ENCODE peak calls at places on chromosomes 3 and 15, in six cellular contexts. B is iPS-NIHi11; P is CD8-positive, alpha-beta T cell; S is sciatic nerve; I is coronary artery; Y is activated T-cell treated with anti-CD3 and anti-CD28 coated beads for 1 hour. W is an unnamed sample.
A peak's percentile ranks its signal among the peaks of the same experiment; 100 is the strongest.

GRCh38 chr3:42906085-42906904 is at the start of gene ZNF662:
- DNase-seq in Y (peak; percentile 11), B (no peak), S (peak; percentile 75), P (peak; percentile 28), I (peak; percentile 78), W (peak; percentile 18)

GRCh38 chr15:88258021-88258641 is 1.6 kb upstream of the NTRK3 start:
- DNase-seq in P (no peak), B (peak; percentile 70), Y (no peak), S (peak; percentile 69), I (peak; percentile 91), W (no peak)

GRCh38 chr3:31406901-31407300 is 125.8 kb upstream of the STT3B start:
- DNase-seq in B (no peak), I (no peak), P (no peak), Y (no peak), S (no peak), W (no peak)

GRCh38 chr15:99981839-99982658 is 248.8 kb upstream of the LYSMD4 start:
- DNase-seq in Y (no peak), P (no peak), B (no peak), I (no peak), S (no peak), W (no peak)

GRCh38 chr3:160951677-160952487 is 153.3 kb downstream of the B3GALNT1 start:
- DNase-seq in I (no peak), Y (no peak), P (no peak), B (no peak), S (no peak), W (no peak)

GRCh38 chr3:184717608-184717995 is 5.7 kb upstream of the MAGEF1 start:
- DNase-seq in S (no peak), I (no peak), B (no peak), Y (no peak), P (no peak), W (no peak)

GRCh38 chr15:86063328-86064180 is 16.1 kb upstream of the AGBL1 start:
- DNase-seq in Y (no peak), S (no peak), I (no peak), P (no peak), B (no peak), W (no peak)

GRCh38 chr3:195905970-195906864 is 2.1 kb downstream of the TNK2 start:
- DNase-seq in Y (no peak), P (no peak), I (no peak), B (no peak), S (no peak), W (peak; percentile 65)

GRCh38 chr3:8482960-8483665 is 18.5 kb upstream of the LMCD1 start:
- DNase-seq in P (no peak), Y (no peak), B (no peak), S (peak; percentile 73), I (peak; percentile 93), W (peak; percentile 11)

W was measured in DMS153.